ENCODE peak calls at places on chromosomes 4 and X, in seven cellular contexts. One of them, this sample, is unnamed.

GRCh38 chr4:150316332-150317205 is 238.3 kb downstream of the DCLK2 start:
- DNase-seq in upper lobe of right lung: no peak
- DNase-seq in fibroblast of lung: peak; percentile 60
- DNase-seq in MCF 10A: no peak
- DNase-seq in brain microvascular endothelial cell: no peak
- DNase-seq in neural crest cell: no peak
- DNase-seq in IMR-90: peak; percentile 31
- DNase-seq in this sample: no peak

GRCh38 chrX:150361777-150362351 is 1.3 kb upstream of the MAMLD1 start:
- DNase-seq in upper lobe of right lung: no peak
- DNase-seq in fibroblast of lung: no peak
- DNase-seq in MCF 10A: peak; percentile 21
- DNase-seq in brain microvascular endothelial cell: no peak
- DNase-seq in neural crest cell: no peak
- DNase-seq in IMR-90: peak; percentile 29
- DNase-seq in this sample: no peak

GRCh38 chr4:163591614-163592020 is 97.1 kb downstream of the TMA16 start:
- DNase-seq in upper lobe of right lung: no peak
- DNase-seq in fibroblast of lung: no peak
- DNase-seq in MCF 10A: no peak
- DNase-seq in brain microvascular endothelial cell: no peak
- DNase-seq in neural crest cell: no peak
- DNase-seq in IMR-90: no peak
- DNase-seq in this sample: no peak

GRCh38 chr4:7073526-7074390 is 5.9 kb upstream of the GRPEL1 start:
- DNase-seq in upper lobe of right lung: no peak
- DNase-seq in fibroblast of lung: peak; percentile 50
- DNase-seq in MCF 10A: peak; percentile 64
- DNase-seq in brain microvascular endothelial cell: peak; percentile 62
- DNase-seq in neural crest cell: peak; percentile 33
- DNase-seq in IMR-90: peak; percentile 42
- DNase-seq in this sample: no peak

GRCh38 chr4:704198-704891 is 1.3 kb upstream of the PCGF3 start:
- DNase-seq in upper lobe of right lung: no peak
- DNase-seq in fibroblast of lung: no peak
- DNase-seq in MCF 10A: no peak
- DNase-seq in brain microvascular endothelial cell: no peak
- DNase-seq in neural crest cell: no peak
- DNase-seq in IMR-90: no peak
- DNase-seq in this sample: no peak

GRCh38 chr4:68342139-68342538 is 7.8 kb downstream of the YTHDC1 start:
- DNase-seq in upper lobe of right lung: no peak
- DNase-seq in fibroblast of lung: peak; percentile 64
- DNase-seq in MCF 10A: peak; percentile 74
- DNase-seq in brain microvascular endothelial cell: peak; percentile 92
- DNase-seq in neural crest cell: no peak
- DNase-seq in IMR-90: peak; percentile 73
- DNase-seq in this sample: no peak

GRCh38 chrX:8345473-8345872 is 119.2 kb upstream of the VCX3B start:
- DNase-seq in upper lobe of right lung: no peak
- DNase-seq in fibroblast of lung: no peak
- DNase-seq in MCF 10A: peak; percentile 71
- DNase-seq in brain microvascular endothelial cell: no peak
- DNase-seq in neural crest cell: no peak
- DNase-seq in IMR-90: no peak
- DNase-seq in this sample: no peak

GRCh38 chr4:119861731-119862130 is 204.9 kb downstream of the MAD2L1 start:
- DNase-seq in upper lobe of right lung: no peak
- DNase-seq in fibroblast of lung: no peak
- DNase-seq in MCF 10A: no peak
- DNase-seq in brain microvascular endothelial cell: no peak
- DNase-seq in neural crest cell: no peak
- DNase-seq in IMR-90: no peak
- DNase-seq in this sample: no peak

GRCh38 chr4:74235135-74235534 is 73.1 kb upstream of the EPGN start:
- DNase-seq in upper lobe of right lung: no peak
- DNase-seq in fibroblast of lung: no peak
- DNase-seq in MCF 10A: no peak
- DNase-seq in brain microvascular endothelial cell: no peak
- DNase-seq in neural crest cell: no peak
- DNase-seq in IMR-90: no peak
- DNase-seq in this sample: no peak

GRCh38 chr4:85595796-85596559 is 121.0 kb downstream of the ARHGAP24 start:
- DNase-seq in upper lobe of right lung: no peak
- DNase-seq in fibroblast of lung: no peak
- DNase-seq in MCF 10A: no peak
- DNase-seq in brain microvascular endothelial cell: no peak
- DNase-seq in neural crest cell: no peak
- DNase-seq in IMR-90: no peak
- DNase-seq in this sample: no peak

GRCh38 chrX:71252221-71252620 is 1.7 kb downstream of the ZMYM3 start:
- DNase-seq in upper lobe of right lung: no peak
- DNase-seq in fibroblast of lung: no peak
- DNase-seq in MCF 10A: no peak
- DNase-seq in brain microvascular endothelial cell: no peak
- DNase-seq in neural crest cell: no peak
- DNase-seq in IMR-90: no peak
- DNase-seq in this sample: no peak

GRCh38 chrX:71253253-71254091 is 468 bp downstream of the ZMYM3 start:
- DNase-seq in upper lobe of right lung: peak; percentile 68
- DNase-seq in fibroblast of lung: peak; percentile 30
- DNase-seq in MCF 10A: peak; percentile 20
- DNase-seq in brain microvascular endothelial cell: peak; percentile 14
- DNase-seq in neural crest cell: peak; percentile 37
- DNase-seq in IMR-90: peak; percentile 13
- DNase-seq in this sample: peak; percentile 28

GRCh38 chrX:71251456-71251973 is 2.4 kb downstream of the ZMYM3 start:
- DNase-seq in upper lobe of right lung: no peak
- DNase-seq in fibroblast of lung: no peak
- DNase-seq in MCF 10A: no peak
- DNase-seq in brain microvascular endothelial cell: no peak
- DNase-seq in neural crest cell: no peak
- DNase-seq in IMR-90: no peak
- DNase-seq in this sample: no peak

GRCh38 chrX:71256051-71256450 is 2.1 kb upstream of the ZMYM3 start:
- DNase-seq in upper lobe of right lung: no peak
- DNase-seq in fibroblast of lung: no peak
- DNase-seq in MCF 10A: peak; percentile 41
- DNase-seq in brain microvascular endothelial cell: no peak
- DNase-seq in neural crest cell: no peak
- DNase-seq in IMR-90: peak; percentile 28
- DNase-seq in this sample: no peak

GRCh38 chrX:71254092-71254941 is at the start of gene ZMYM3:
- DNase-seq in upper lobe of right lung: peak; percentile 93
- DNase-seq in fibroblast of lung: peak; percentile 81
- DNase-seq in MCF 10A: peak; percentile 83
- DNase-seq in brain microvascular endothelial cell: peak; percentile 79
- DNase-seq in neural crest cell: peak; percentile 68
- DNase-seq in IMR-90: peak; percentile 76
- DNase-seq in this sample: peak; percentile 70
- TF ChIP-seq CTCF in upper lobe of right lung: no peak
- TF ChIP-seq CTCF in fibroblast of lung: no peak
- TF ChIP-seq CTCF in MCF 10A: no peak
- TF ChIP-seq CTCF in brain microvascular endothelial cell: no peak
- TF ChIP-seq CTCF in neural crest cell: no peak
- TF ChIP-seq CTCF in IMR-90: no peak
- TF ChIP-seq CTCF in this sample: no peak

GRCh38 chrX:13469963-13470679 is 99.3 kb upstream of the EGFL6 start:
- DNase-seq in upper lobe of right lung: no peak
- DNase-seq in fibroblast of lung: peak; percentile 65
- DNase-seq in MCF 10A: peak; percentile 59
- DNase-seq in brain microvascular endothelial cell: peak; percentile 6
- DNase-seq in neural crest cell: no peak
- DNase-seq in IMR-90: peak; percentile 75
- DNase-seq in this sample: no peak

GRCh38 chrX:13470680-13470967 is 98.8 kb upstream of the EGFL6 start:
- DNase-seq in upper lobe of right lung: no peak
- DNase-seq in fibroblast of lung: no peak
- DNase-seq in MCF 10A: no peak
- DNase-seq in brain microvascular endothelial cell: no peak
- DNase-seq in neural crest cell: no peak
- DNase-seq in IMR-90: no peak
- DNase-seq in this sample: no peak

GRCh38 chrX:13471269-13471668 is 98.1 kb upstream of the EGFL6 start:
- DNase-seq in upper lobe of right lung: no peak
- DNase-seq in fibroblast of lung: no peak
- DNase-seq in MCF 10A: no peak
- DNase-seq in brain microvascular endothelial cell: no peak
- DNase-seq in neural crest cell: no peak
- DNase-seq in IMR-90: no peak
- DNase-seq in this sample: no peak

GRCh38 chrX:13473666-13474516 is 95.5 kb upstream of the EGFL6 start:
- DNase-seq in upper lobe of right lung: no peak
- DNase-seq in fibroblast of lung: peak; percentile 50
- DNase-seq in MCF 10A: no peak
- DNase-seq in brain microvascular endothelial cell: peak; percentile 29
- DNase-seq in neural crest cell: no peak
- DNase-seq in IMR-90: peak; percentile 40
- DNase-seq in this sample: no peak

GRCh38 chrX:13472975-13473665 is 96.3 kb upstream of the EGFL6 start:
- DNase-seq in upper lobe of right lung: no peak
- DNase-seq in fibroblast of lung: no peak
- DNase-seq in MCF 10A: no peak
- DNase-seq in brain microvascular endothelial cell: no peak
- DNase-seq in neural crest cell: no peak
- DNase-seq in IMR-90: no peak
- DNase-seq in this sample: no peak
- TF ChIP-seq CTCF in upper lobe of right lung: no peak
- TF ChIP-seq CTCF in fibroblast of lung: no peak
- TF ChIP-seq CTCF in MCF 10A: peak; percentile 11
- TF ChIP-seq CTCF in brain microvascular endothelial cell: peak; percentile 26
- TF ChIP-seq CTCF in neural crest cell: no peak
- TF ChIP-seq CTCF in IMR-90: no peak
- TF ChIP-seq CTCF in this sample: no peak

GRCh38 chr4:155001229-155001628 is 207.2 kb upstream of the NPY2R start:
- DNase-seq in upper lobe of right lung: no peak
- DNase-seq in fibroblast of lung: no peak
- DNase-seq in MCF 10A: no peak
- DNase-seq in brain microvascular endothelial cell: no peak
- DNase-seq in neural crest cell: no peak
- DNase-seq in IMR-90: no peak
- DNase-seq in this sample: no peak

GRCh38 chr4:155009288-155009687 is 199.1 kb upstream of the NPY2R start:
- DNase-seq in upper lobe of right lung: no peak
- DNase-seq in fibroblast of lung: no peak
- DNase-seq in MCF 10A: no peak
- DNase-seq in brain microvascular endothelial cell: no peak
- DNase-seq in neural crest cell: no peak
- DNase-seq in IMR-90: no peak
- DNase-seq in this sample: no peak

GRCh38 chr4:155008389-155008788 is 200.0 kb upstream of the NPY2R start:
- DNase-seq in upper lobe of right lung: no peak
- DNase-seq in fibroblast of lung: no peak
- DNase-seq in MCF 10A: peak; percentile 20
- DNase-seq in brain microvascular endothelial cell: no peak
- DNase-seq in neural crest cell: no peak
- DNase-seq in IMR-90: no peak
- DNase-seq in this sample: no peak

GRCh38 chr4:155007660-155008176 is 200.7 kb upstream of the NPY2R start:
- DNase-seq in upper lobe of right lung: no peak
- DNase-seq in fibroblast of lung: no peak
- DNase-seq in MCF 10A: no peak
- DNase-seq in brain microvascular endothelial cell: no peak
- DNase-seq in neural crest cell: no peak
- DNase-seq in IMR-90: no peak
- DNase-seq in this sample: no peak

DNA sequence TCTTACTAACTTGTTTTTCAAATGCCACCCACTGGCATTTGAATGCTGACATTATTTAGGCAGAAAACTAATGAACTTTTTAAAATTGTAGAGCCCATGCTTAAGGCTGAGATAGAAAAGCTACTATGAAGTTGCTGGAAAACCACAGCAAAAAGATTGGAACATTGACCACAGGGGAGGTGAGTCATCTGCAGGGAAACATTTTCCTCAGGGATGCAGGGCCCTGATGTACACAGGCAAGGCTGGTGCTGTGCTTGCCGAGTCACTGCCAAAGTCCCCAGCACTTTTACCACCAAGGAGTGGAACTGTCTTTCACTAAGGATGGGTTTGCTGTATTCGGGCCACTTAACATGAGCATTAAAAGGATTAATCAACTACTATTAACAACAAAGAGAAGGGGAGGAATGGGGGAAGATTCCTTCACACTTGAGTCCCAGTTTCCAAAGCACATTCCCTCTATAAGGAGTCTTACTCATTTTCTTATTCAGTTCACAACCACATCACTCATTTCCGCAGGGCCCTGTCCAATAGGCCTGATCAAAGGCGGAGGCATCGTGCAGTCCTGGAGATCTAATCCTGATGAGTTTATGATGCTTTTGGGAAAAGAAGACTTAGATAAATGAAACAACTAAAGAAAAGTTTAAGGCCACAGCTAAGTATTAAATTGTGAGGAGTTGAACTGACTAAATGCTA is 202.9 kb upstream of the NPY2R start:
- DNase-seq in upper lobe of right lung: no peak
- DNase-seq in fibroblast of lung: peak; percentile 72
- DNase-seq in MCF 10A: peak; percentile 63
- DNase-seq in brain microvascular endothelial cell: peak; percentile 42
- DNase-seq in neural crest cell: no peak
- DNase-seq in IMR-90: peak; percentile 36
- DNase-seq in this sample: no peak
- TF ChIP-seq CTCF in upper lobe of right lung: no peak
- TF ChIP-seq CTCF in fibroblast of lung: no peak
- TF ChIP-seq CTCF in MCF 10A: no peak
- TF ChIP-seq CTCF in brain microvascular endothelial cell: no peak
- TF ChIP-seq CTCF in neural crest cell: no peak
- TF ChIP-seq CTCF in IMR-90: no peak
- TF ChIP-seq CTCF in this sample: no peak

GRCh38 chr4:133585323-133585722 is 436.2 kb downstream of the PCDH10 start:
- DNase-seq in upper lobe of right lung: no peak
- DNase-seq in fibroblast of lung: no peak
- DNase-seq in MCF 10A: no peak
- DNase-seq in brain microvascular endothelial cell: no peak
- DNase-seq in neural crest cell: no peak
- DNase-seq in IMR-90: no peak
- DNase-seq in this sample: no peak

GRCh38 chr4:133588306-133588705 is 439.2 kb downstream of the PCDH10 start:
- DNase-seq in upper lobe of right lung: no peak
- DNase-seq in fibroblast of lung: no peak
- DNase-seq in MCF 10A: no peak
- DNase-seq in brain microvascular endothelial cell: no peak
- DNase-seq in neural crest cell: no peak
- DNase-seq in IMR-90: no peak
- DNase-seq in this sample: no peak

GRCh38 chr4:133581971-133582619 is 433.0 kb downstream of the PCDH10 start:
- DNase-seq in upper lobe of right lung: no peak
- DNase-seq in fibroblast of lung: peak; percentile 34
- DNase-seq in MCF 10A: no peak
- DNase-seq in brain microvascular endothelial cell: no peak
- DNase-seq in neural crest cell: no peak
- DNase-seq in IMR-90: no peak
- DNase-seq in this sample: no peak

GRCh38 chr4:133584714-133585113 is 435.6 kb downstream of the PCDH10 start:
- DNase-seq in upper lobe of right lung: no peak
- DNase-seq in fibroblast of lung: no peak
- DNase-seq in MCF 10A: no peak
- DNase-seq in brain microvascular endothelial cell: no peak
- DNase-seq in neural crest cell: no peak
- DNase-seq in IMR-90: no peak
- DNase-seq in this sample: no peak
- TF ChIP-seq CTCF in upper lobe of right lung: no peak
- TF ChIP-seq CTCF in fibroblast of lung: no peak
- TF ChIP-seq CTCF in MCF 10A: no peak
- TF ChIP-seq CTCF in brain microvascular endothelial cell: peak; percentile 18
- TF ChIP-seq CTCF in neural crest cell: no peak
- TF ChIP-seq CTCF in IMR-90: no peak
- TF ChIP-seq CTCF in this sample: no peak

This sample was measured in progenitor cell of endocrine pancreas.